ENCODE peak calls at places on chromosome 7, in six cellular contexts. X is uterus, E is astrocyte, W is transverse colon, K is tibial artery, N is colonic mucosa. A is an unnamed sample. For H3K27me3, the result is how much of the 10 kb centered on the place peaks cover.

GRCh38 chr7:118169146-118169545 is 14.8 kb upstream of the LSM8 start:
- DNase-seq in X (no peak), E (no peak), W (no peak), K (no peak), N (no peak), A (no peak)

GRCh38 chr7:43847496-43847895 is 21.8 kb downstream of the MRPS24 start:
- DNase-seq in X (no peak), E (peak), W (no peak), K (no peak), N (no peak), A (no peak)

GRCh38 chr7:40221836-40222235 is 87.0 kb downstream of the SUGCT start:
- DNase-seq in X (no peak), E (peak), W (no peak), K (peak), N (no peak), A (peak)

GRCh38 chr7:141645188-141645587 is 56.8 kb downstream of the DENND11 start:
- DNase-seq in X (no peak), E (no peak), W (no peak), K (no peak), N (no peak), A (no peak)

GRCh38 chr7:27152816-27153486 is 568 bp upstream of the HOXA3 start:
- DNase-seq in X (no peak), E (no peak), W (no peak), K (no peak), N (peak), A (no peak)

GRCh38 chr7:26815452-26815851 is 48.9 kb downstream of the SKAP2 start:
- DNase-seq in X (no peak), E (no peak), W (no peak), K (no peak), N (no peak), A (no peak)

GRCh38 chr7:95481768-95482167 is 4.0 kb upstream of the ASB4 start:
- DNase-seq in X (no peak), E (no peak), W (no peak), K (no peak), N (no peak), A (no peak)

GRCh38 chr7:133358728-133359127 is 105.8 kb downstream of the EXOC4 start:
- DNase-seq in X (no peak), E (peak), W (no peak), K (no peak), N (no peak), A (no peak)

GRCh38 chr7:155584261-155584660 is 37.9 kb upstream of the CNPY1 start:
- DNase-seq in X (no peak), E (no peak), W (no peak), K (no peak), N (no peak), A (no peak)

DNA sequence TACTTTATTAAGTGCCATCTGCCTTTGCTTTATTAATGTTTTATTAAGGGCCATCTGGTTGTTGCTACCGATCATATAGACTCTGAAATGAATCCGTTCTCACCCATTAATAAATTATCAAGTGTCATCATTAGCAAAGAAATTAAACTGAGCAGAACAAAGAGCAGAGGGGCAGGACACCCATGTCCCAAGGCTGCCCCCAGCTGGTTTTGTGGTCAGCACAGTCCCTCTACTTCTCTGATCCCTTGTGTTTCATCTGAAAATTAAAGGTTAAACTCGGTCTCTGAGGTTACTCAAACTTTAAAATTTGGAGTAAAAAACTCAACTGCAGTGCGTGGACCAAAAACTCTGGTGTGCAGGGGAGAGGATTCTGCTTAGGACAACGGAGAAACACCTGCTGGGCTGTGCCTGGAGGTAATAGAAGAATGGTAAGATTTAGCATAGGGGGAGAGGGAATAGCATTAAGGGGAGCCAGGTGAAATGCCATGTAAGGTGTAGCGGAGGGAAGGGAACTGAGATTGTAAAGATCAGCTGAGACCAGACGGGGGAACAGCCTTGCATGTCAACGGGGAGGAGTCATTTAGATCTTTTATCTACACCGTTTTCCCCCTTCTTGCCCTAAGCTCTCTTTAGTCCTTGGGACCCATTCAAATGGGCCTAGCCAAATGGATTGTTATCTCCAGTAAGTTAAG is 10.8 kb upstream of the GSDME start:
- DNase-seq in X (no peak), E (no peak), W (no peak), K (no peak), N (no peak), A (no peak)
- TF ChIP-seq CTCF in X (no peak), E (no peak), W (no peak), K (no peak), N (no peak), A (no peak)

GRCh38 chr7:150979706-150980390 is 1.7 kb upstream of the KCNH2 start:
- DNase-seq in X (peak), E (no peak), W (no peak), K (no peak), N (no peak), A (no peak)
- H3K27me3 ChIP-seq in X (under half), E (half or more), W (half or more), K (under half), N (under half), A (half or more)

DNA sequence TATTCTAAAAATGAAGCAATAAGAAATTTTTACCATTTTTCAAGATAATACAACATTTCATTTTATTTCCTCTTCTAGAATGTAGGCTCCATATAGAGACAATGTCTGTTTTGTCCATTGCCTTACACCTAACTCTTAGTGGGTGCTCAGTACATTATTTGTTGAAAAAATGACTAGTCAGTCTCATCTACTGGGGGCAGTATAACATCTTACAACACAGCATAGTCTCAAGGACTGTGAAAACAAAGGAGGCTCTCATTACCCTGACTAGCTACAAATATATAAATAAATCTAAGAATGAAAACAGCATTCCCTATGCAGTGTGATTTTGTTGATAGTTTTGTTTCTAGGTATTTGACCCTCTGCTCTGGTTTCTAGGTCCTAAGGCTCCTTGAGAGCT is 11.6 kb downstream of the CRPPA start:
- DNase-seq in X (no peak), E (no peak), W (no peak), K (no peak), N (no peak), A (no peak)
- TF ChIP-seq CTCF in X (no peak), E (no peak), W (no peak), K (no peak), N (no peak), A (no peak)

GRCh38 chr7:101803203-101804086 is 14.0 kb upstream of the CUX1 start:
- DNase-seq in X (no peak), E (no peak), W (no peak), K (no peak), N (no peak), A (no peak)
- H3K27me3 ChIP-seq in X (under half), E (under half), W (under half), K (under half), N (under half), A (under half)

DNA sequence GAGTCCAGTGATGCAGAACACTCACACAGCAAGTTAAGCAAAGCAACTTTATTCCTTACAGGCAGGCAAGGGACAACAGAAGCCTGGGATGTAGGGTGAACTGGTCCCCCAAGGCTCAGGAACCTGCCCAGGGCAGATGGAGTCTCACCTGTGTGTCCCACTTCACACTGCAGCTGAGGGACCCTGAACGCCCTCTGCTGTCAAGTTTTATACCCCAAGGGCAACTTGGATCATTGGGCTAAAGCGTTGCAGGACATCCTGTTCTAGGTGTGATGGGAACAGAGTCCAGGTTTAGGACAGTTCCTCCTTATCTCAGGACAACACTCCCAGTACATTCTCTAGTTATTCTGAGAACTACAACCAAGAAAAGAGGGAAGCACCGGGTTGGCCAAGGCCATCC is 49.5 kb upstream of the ZNF746 start:
- DNase-seq in X (no peak), E (no peak), W (no peak), K (no peak), N (no peak), A (no peak)
- TF ChIP-seq CTCF in X (no peak), E (no peak), W (no peak), K (no peak), N (no peak), A (no peak)

DNA sequence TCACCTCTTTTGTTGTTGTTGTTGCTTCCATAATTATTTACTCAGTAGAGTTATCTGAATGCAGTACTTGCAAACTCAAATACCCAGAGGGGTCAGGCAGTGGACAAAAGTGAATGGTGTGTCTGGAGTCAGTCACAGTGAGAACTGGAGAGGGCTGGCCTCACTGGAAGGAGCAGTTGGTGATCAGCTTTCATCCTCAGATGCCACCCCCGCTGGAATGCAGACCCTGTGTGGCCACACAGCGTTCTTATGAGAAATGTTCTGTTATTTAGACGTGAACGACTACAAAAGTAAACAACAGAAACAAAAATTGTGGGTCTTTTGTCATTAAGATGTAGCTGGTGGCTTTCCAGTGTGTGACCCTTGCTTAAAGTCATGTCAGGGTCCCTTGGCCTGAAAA is 29.6 kb upstream of the VPS41 start:
- DNase-seq in X (no peak), E (no peak), W (no peak), K (no peak), N (no peak), A (no peak)
- H3K27me3 ChIP-seq in X (under half), E (under half), W (under half), K (under half), N (under half), A (under half)

DNA sequence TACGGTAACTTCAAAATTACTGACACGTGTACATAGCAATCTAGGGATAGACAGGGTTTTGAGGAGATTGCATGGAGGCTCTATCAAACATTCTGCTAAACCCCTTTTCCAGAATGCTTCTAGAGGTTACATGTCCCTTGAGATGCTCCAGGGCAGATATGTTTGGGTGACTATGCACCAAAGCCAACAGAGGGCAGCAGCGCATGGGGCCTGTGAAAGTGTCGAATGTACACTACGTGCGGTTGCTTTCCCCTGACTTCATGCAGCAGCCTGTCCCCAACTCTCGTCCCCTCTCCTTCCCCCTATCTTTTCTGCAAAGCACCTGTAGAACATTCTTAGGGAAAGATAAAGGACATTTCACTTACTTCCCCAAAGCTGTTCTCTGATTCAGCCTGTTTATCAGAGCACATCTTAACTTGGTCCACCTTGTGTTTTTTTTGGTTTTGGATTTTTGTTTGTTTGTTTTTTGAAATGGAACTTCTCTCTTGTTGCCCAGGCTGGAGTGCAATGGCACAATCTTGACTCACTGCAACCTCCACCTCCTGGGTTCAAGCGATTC is 90.2 kb downstream of the UBE3C start:
- DNase-seq in X (no peak), E (no peak), W (no peak), K (no peak), N (no peak), A (no peak)
- TF ChIP-seq CTCF in X (no peak), E (peak), W (no peak), K (peak), N (no peak), A (peak)

A was measured in kidney epithelial cell.